ENCODE peak calls at places on chromosomes 4 and X, in seven cellular contexts. X is cardiac fibroblast, G is omental fat pad, R is NT2/D1, H is heart right ventricle, N is DMS 273 treated with DMSO at 0.1 percent for 48 hours, E is ecto neural progenitor cell. U is an unnamed sample.

GRCh38 chr4:79788884-79789283 is 284.1 kb downstream of the ANTXR2 start:
- DNase-seq in X (no peak), G (no peak), R (no peak), H (no peak), N (no peak), E (no peak), U (no peak)

GRCh38 chr4:76441881-76442280 is 6.9 kb downstream of the SHROOM3 start:
- DNase-seq in X (no peak), G (no peak), R (no peak), H (no peak), N (no peak), E (no peak), U (no peak)

GRCh38 chr4:89307446-89308160 is at the start of gene GPRIN3:
- DNase-seq in X (peak; percentile 24), G (peak; percentile 31), R (no peak), H (peak; percentile 73), N (peak; percentile 91), E (peak; percentile 78), U (no peak)

GRCh38 chrX:45506149-45506768 is 305.6 kb upstream of the DIPK2B start:
- DNase-seq in X (no peak), G (no peak), R (no peak), H (no peak), N (no peak), E (no peak), U (no peak)

GRCh38 chr4:184385705-184386141 is 88.6 kb downstream of the IRF2 start:
- DNase-seq in X (peak; percentile 61), G (no peak), R (no peak), H (peak; percentile 41), N (no peak), E (no peak), U (no peak)

GRCh38 chrX:94545722-94546121 is 871.7 kb downstream of the FAM133A start:
- DNase-seq in X (no peak), G (no peak), R (no peak), H (no peak), N (no peak), E (no peak), U (no peak)

GRCh38 chrX:118522230-118522926 is 26.8 kb downstream of the DOCK11 start:
- DNase-seq in X (no peak), G (no peak), R (no peak), H (no peak), N (no peak), E (no peak), U (no peak)

GRCh38 chr4:56468097-56468422 is 643 bp downstream of the SRP72 start:
- DNase-seq in X (peak; percentile 38), G (no peak), R (no peak), H (no peak), N (no peak), E (peak; percentile 46), U (peak; percentile 28)

GRCh38 chr4:110953191-110953590 is 330.3 kb upstream of the PITX2 start:
- DNase-seq in X (no peak), G (no peak), R (no peak), H (no peak), N (no peak), E (no peak), U (no peak)

GRCh38 chr4:16034010-16034829 is 49.6 kb downstream of the PROM1 start:
- DNase-seq in X (peak; percentile 11), G (no peak), R (no peak), H (no peak), N (no peak), E (no peak), U (no peak)